ENCODE peak calls at places on chromosomes 7 and 10, in four cellular contexts. O, K, D and I are unnamed samples.

GRCh38 chr7:92244803-92245486 is 769 bp downstream of the KRIT1 start:
- DNase-seq in O (peak), K (no peak), D (no peak), I (no peak)

GRCh38 chr10:86152911-86153310 is 213.7 kb downstream of the GRID1 start:
- DNase-seq in O (no peak), K (no peak), D (no peak), I (no peak)

GRCh38 chr10:30189254-30189583 is 129.8 kb upstream of the JCAD start:
- DNase-seq in O (no peak), K (no peak), D (no peak), I (no peak)

GRCh38 chr10:43843331-43844101 is 194.8 kb upstream of the ZNF32 start:
- DNase-seq in O (no peak), K (no peak), D (no peak), I (no peak)

GRCh38 chr10:33697016-33697415 is 362.5 kb upstream of the NRP1 start:
- DNase-seq in O (peak), K (no peak), D (no peak), I (no peak)

GRCh38 chr7:879093-879492 is 2.7 kb downstream of the GET4 start:
- DNase-seq in O (no peak), K (no peak), D (no peak), I (no peak)

GRCh38 chr10:24324651-24325050 is 115.7 kb downstream of the KIAA1217 start:
- DNase-seq in O (peak), K (peak), D (no peak), I (no peak)

GRCh38 chr10:71259815-71260501 is 47.6 kb downstream of the UNC5B start:
- DNase-seq in O (peak), K (no peak), D (no peak), I (no peak)

GRCh38 chr7:105270117-105270516 is 118.6 kb downstream of the SRPK2 start:
- DNase-seq in O (no peak), K (no peak), D (no peak), I (no peak)

GRCh38 chr7:27774717-27775328 is 34.9 kb downstream of the TAX1BP1 start:
- DNase-seq in O (peak), K (no peak), D (no peak), I (no peak)
- TF ChIP-seq CTCF in O (peak), K (peak), D (peak), I (no peak)

DNA sequence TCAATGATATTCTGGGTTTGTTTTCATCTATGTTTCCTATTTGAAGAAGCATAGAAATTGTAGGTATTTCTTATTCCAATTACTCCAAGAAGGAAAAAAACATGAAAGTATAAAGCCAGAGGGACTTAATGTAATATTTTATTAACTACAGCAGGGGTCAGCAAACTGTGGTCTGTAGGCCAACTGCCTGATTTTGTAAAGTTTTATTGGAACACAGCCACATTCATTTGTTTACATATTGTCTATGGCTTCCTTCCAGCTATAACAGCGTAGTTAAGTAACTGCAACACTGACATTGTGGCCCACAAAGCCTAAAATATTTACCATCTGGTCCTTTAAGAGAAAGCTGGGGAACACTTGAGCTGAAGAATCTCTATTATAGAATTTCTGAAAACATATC is 306.2 kb downstream of the BICC1 start:
- DNase-seq in O (peak), K (no peak), D (no peak), I (no peak)
- TF ChIP-seq CTCF in O (no peak), K (no peak), D (no peak), I (no peak)

DNA sequence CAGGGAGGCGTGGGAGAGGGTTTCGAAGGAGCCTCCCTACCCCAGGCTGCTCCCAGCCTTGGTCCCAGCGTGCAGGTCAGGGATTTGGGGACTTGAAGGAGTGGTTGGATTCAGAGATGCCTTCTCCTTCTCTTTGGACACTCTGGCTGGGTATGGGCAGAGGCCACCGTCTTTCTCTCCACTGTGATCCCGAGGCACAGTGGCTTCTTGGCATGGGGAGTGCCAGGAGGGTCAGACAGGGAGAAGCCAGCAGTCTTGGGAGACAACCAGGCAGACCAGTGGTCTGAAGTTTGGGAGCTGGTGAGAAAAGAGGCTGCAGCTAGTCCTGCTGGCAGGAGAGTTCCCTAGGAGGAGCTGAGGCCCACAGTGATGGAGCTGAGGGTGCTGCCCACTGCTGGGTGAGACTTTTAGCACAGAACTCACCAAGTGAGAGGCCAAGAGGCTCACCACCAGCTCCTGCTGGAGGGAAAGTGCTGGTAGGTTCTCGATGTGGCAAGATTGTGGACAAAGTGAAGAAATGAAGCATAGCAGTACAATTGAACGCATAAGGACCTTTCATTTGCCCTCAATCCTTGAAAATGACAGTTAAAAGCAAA is 35.2 kb upstream of the WDFY4 start:
- DNase-seq in O (no peak), K (no peak), D (no peak), I (no peak)
- TF ChIP-seq CTCF in O (peak), K (no peak), D (no peak), I (no peak)

DNA sequence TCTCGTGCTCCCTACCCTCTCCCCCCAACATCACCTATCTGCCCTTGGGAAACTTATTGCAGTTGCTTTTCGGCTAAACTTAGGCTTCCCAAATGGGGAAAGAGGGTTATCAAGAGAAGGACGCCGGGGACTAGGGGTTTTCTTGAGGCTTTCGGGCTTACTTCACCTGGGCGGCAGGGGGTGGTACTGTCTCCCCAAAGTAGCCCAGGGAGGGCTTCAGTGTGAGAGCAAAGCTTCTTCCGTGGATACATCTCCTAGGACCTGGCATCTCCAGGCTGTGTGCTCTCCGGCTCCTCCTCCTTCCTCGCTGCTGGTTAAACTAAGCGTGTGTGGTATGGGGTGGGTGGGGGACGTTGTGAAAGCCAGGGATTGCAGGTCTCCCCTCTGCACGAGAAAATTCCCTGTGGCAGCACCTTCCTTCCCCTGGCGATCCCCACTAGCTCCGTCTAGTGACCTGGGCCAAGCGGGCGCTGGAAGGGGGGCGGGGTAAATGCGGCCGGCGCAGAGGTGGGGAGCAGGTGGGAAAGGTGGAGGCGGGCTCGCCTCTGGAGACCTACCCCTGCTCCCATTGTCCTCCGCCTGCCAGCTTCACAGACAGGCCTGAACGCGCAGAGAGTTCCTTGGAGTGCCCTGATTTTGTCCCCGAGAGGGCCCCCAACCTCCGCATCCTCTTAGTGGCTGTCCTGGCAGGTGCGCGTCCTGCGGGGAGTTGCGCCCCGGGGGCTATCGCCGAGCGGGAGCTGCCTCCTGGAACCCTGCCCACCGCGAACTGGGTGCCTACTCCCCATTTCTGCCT is 1.2 kb downstream of the PLXDC2 start:
- DNase-seq in O (peak), K (no peak), D (no peak), I (no peak)
- TF ChIP-seq CTCF in O (peak), K (peak), D (no peak), I (no peak)

GRCh38 chr10:133117036-133117687 is 29.4 kb downstream of the ADGRA1 start:
- DNase-seq in O (no peak), K (no peak), D (no peak), I (no peak)

GRCh38 chr10:133116455-133116854 is 28.7 kb downstream of the ADGRA1 start:
- DNase-seq in O (no peak), K (no peak), D (no peak), I (no peak)

GRCh38 chr10:133115453-133115842 is 27.7 kb downstream of the ADGRA1 start:
- DNase-seq in O (no peak), K (no peak), D (no peak), I (no peak)

GRCh38 chr10:133114726-133115452 is 27.2 kb downstream of the ADGRA1 start:
- DNase-seq in O (no peak), K (no peak), D (no peak), I (no peak)

DNA sequence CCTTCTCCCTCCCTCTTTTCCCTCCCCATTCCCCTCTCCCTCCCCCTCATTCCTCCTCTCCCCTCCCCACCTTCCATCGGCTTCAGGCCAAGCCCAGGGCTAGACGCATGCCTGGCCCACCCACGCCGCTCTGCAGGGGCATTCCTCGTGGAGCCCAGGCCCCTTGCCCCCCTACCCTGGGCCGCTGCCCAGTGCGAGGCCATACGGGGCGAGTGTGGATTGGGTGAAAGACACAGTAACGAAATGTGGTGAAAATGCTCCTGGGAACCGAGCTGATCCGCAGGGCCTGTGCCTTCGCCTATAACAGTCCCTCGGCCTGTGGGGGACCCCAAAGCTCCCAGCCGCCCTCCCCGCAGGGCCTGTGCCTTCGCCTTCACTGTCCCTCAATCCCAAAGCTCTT is 28.3 kb downstream of the ADGRA1 start:
- DNase-seq in O (no peak), K (no peak), D (no peak), I (no peak)
- TF ChIP-seq CTCF in O (no peak), K (no peak), D (no peak), I (no peak)

DNA sequence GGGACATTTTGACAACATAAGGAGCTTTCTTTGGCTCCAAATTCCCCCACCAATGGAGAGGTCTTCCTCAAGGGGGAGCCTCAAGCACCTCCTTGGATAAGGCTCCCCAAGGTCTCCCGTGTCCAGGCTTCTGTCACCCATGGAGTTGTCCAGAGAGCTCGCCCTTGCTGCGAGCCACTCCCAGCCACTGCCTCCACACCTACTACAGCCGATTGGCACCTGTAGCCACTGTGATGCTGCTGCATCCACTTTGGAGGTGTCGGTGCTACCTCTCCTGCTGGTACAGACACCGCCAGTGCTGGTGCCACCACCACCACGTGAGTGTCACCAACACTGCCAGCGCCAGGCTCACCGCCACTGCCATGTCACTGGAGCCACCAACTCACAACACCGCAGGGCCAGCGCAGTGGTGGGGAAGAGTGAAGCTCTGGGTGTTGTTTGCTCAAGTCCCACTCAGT is 22.1 kb upstream of the ENO4 start:
- DNase-seq in O (no peak), K (no peak), D (no peak), I (no peak)
- TF ChIP-seq CTCF in O (peak), K (no peak), D (no peak), I (no peak)

DNA sequence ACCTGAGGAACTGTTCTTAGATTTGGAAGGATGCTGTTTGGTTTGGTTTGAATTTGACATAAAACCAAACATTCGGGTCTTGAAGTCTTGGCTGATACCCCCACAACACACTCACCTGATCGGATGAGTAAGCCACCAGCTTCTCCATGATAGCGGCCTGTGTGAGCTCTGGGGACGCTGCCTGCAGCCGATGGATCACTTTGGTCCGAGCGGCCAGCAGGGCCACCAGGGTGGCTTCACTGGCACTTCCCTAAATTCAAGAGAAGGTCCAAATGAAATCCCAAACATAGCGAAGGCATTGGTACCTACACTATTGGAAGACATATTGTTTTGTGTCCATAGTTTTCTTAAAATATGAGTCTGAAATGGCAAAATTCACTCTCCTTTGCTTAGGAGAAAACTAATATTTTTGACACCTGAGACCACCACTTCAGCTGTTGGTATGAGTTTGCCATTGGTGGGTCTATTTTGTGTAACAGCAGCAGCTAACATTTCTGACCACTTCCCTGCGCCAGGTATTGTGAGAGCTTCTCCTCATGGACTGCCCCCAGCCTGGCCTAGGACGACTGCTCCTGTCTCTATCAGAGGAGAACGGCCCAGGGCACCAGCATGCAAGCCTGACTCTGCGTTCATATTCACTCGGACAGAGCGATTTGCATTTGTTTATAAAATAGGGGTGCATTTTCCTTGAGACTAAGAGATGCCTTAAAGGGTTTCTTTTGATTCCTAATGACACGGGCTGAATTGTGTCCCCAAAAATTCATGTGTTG is 35.9 kb downstream of the DDC start:
- DNase-seq in O (no peak), K (no peak), D (no peak), I (no peak)
- TF ChIP-seq CTCF in O (no peak), K (no peak), D (no peak), I (no peak)

GRCh38 chr10:93745411-93746065 is 12.2 kb upstream of the LGI1 start:
- DNase-seq in O (no peak), K (no peak), D (no peak), I (no peak)
- TF ChIP-seq CTCF in O (peak), K (no peak), D (no peak), I (no peak)

GRCh38 chr7:150799156-150799555 is 1.0 kb downstream of the TMEM176B start:
- DNase-seq in O (no peak), K (no peak), D (no peak), I (no peak)

GRCh38 chr7:150801242-150801945 is 825 bp downstream of the TMEM176A start:
- DNase-seq in O (no peak), K (no peak), D (no peak), I (no peak)

GRCh38 chr7:150800576-150801241 is at the start of gene TMEM176A:
- DNase-seq in O (no peak), K (no peak), D (no peak), I (no peak)

GRCh38 chr7:150801946-150802771 is 1.6 kb downstream of the TMEM176A start:
- DNase-seq in O (no peak), K (no peak), D (no peak), I (no peak)

GRCh38 chr7:150799741-150800575 is at the start of gene TMEM176B:
- DNase-seq in O (no peak), K (no peak), D (no peak), I (no peak)
- TF ChIP-seq CTCF in O (no peak), K (no peak), D (no peak), I (no peak)

DNA sequence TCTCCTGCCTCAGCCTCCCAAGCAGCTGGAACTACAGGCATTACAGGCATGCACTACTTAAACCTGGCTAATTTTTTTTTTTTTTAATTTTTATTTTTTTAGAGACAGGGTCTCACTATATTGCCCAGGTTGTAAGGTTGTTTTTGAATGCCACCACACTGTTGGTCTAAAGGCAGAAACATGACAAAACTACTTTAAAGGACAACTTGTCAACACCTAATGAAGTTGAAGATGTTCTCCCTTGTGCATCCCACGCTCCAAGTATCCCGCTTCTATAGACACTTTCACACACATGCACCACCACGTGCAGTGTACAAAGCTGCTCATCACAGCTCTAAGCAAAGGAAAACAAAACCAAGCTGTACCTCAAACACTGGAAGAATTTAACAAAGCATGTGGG is 226.4 kb downstream of the FGFR2 start:
- DNase-seq in O (no peak), K (no peak), D (no peak), I (no peak)
- TF ChIP-seq CTCF in O (no peak), K (no peak), D (no peak), I (no peak)